ENCODE peak calls at places on chromosomes 1 and 21, in four cellular contexts. One of them, this sample, is unnamed.

GRCh38 chr21:40291560-40291959 is 424.3 kb downstream of the PCP4 start:
- DNase-seq in bronchial epithelial cell: no peak
- DNase-seq in GM12878: no peak
- DNase-seq in Panc1: no peak
- DNase-seq in this sample: no peak

GRCh38 chr21:29656504-29657227 is 283.1 kb downstream of the GRIK1 start:
- DNase-seq in bronchial epithelial cell: peak
- DNase-seq in GM12878: no peak
- DNase-seq in Panc1: peak
- DNase-seq in this sample: no peak

GRCh38 chr1:201358596-201358995 is 18.9 kb downstream of the TNNT2 start:
- DNase-seq in bronchial epithelial cell: peak
- DNase-seq in GM12878: no peak
- DNase-seq in Panc1: no peak
- DNase-seq in this sample: no peak

GRCh38 chr1:5265416-5266075 is 611.1 kb downstream of the AJAP1 start:
- DNase-seq in bronchial epithelial cell: no peak
- DNase-seq in GM12878: no peak
- DNase-seq in Panc1: no peak
- DNase-seq in this sample: no peak

GRCh38 chr1:18955442-18956188 is 861 bp downstream of the IFFO2 start:
- DNase-seq in bronchial epithelial cell: no peak
- DNase-seq in GM12878: no peak
- DNase-seq in Panc1: no peak
- DNase-seq in this sample: peak

GRCh38 chr1:225736651-225737097 is 41.0 kb upstream of the SRP9 start:
- DNase-seq in bronchial epithelial cell: peak
- DNase-seq in GM12878: no peak
- DNase-seq in Panc1: no peak
- DNase-seq in this sample: no peak

GRCh38 chr1:17485280-17485679 is 45.8 kb upstream of the RCC2 start:
- DNase-seq in bronchial epithelial cell: peak
- DNase-seq in GM12878: no peak
- DNase-seq in Panc1: no peak
- DNase-seq in this sample: no peak

GRCh38 chr1:180542113-180542512 is 16.7 kb upstream of the OVAAL start:
- DNase-seq in bronchial epithelial cell: no peak
- DNase-seq in GM12878: no peak
- DNase-seq in Panc1: no peak
- DNase-seq in this sample: no peak

GRCh38 chr1:230570724-230571390 is 71.4 kb upstream of the COG2 start:
- DNase-seq in bronchial epithelial cell: peak
- DNase-seq in GM12878: no peak
- DNase-seq in Panc1: no peak
- DNase-seq in this sample: peak

GRCh38 chr1:168958562-168959289 is 147.8 kb upstream of the ATP1B1 start:
- DNase-seq in bronchial epithelial cell: peak
- DNase-seq in GM12878: no peak
- DNase-seq in Panc1: no peak
- DNase-seq in this sample: no peak

GRCh38 chr1:205030916-205031315 is 12.1 kb upstream of the CNTN2 start:
- DNase-seq in bronchial epithelial cell: no peak
- DNase-seq in GM12878: no peak
- DNase-seq in Panc1: no peak
- DNase-seq in this sample: no peak

GRCh38 chr1:73998348-73998959 is 199.5 kb downstream of the LRRIQ3 start:
- DNase-seq in bronchial epithelial cell: peak
- DNase-seq in GM12878: peak
- DNase-seq in Panc1: peak
- DNase-seq in this sample: peak

GRCh38 chr1:212292250-212292924 is 7.2 kb downstream of the PPP2R5A start:
- DNase-seq in bronchial epithelial cell: no peak
- DNase-seq in GM12878: no peak
- DNase-seq in Panc1: no peak
- DNase-seq in this sample: no peak

GRCh38 chr1:201593200-201593828 is 54.4 kb downstream of the NAV1 start:
- DNase-seq in bronchial epithelial cell: peak
- DNase-seq in GM12878: no peak
- DNase-seq in Panc1: peak
- DNase-seq in this sample: no peak

GRCh38 chr1:89890085-89890754 is 69.4 kb downstream of the LRRC8D start:
- DNase-seq in bronchial epithelial cell: peak
- DNase-seq in GM12878: no peak
- DNase-seq in Panc1: no peak
- DNase-seq in this sample: peak

GRCh38 chr1:117815926-117816325 is 113.5 kb downstream of the GDAP2 start:
- DNase-seq in bronchial epithelial cell: no peak
- DNase-seq in GM12878: no peak
- DNase-seq in Panc1: no peak
- DNase-seq in this sample: no peak

GRCh38 chr21:16169810-16170209 is 440.0 kb downstream of the USP25 start:
- DNase-seq in bronchial epithelial cell: no peak
- DNase-seq in GM12878: no peak
- DNase-seq in Panc1: no peak
- DNase-seq in this sample: no peak

GRCh38 chr1:209302777-209303642 is 280.5 kb upstream of the CAMK1G start:
- DNase-seq in bronchial epithelial cell: peak
- DNase-seq in GM12878: no peak
- DNase-seq in Panc1: no peak
- DNase-seq in this sample: no peak

GRCh38 chr1:235295902-235296350 is 32.1 kb downstream of the ARID4B start:
- DNase-seq in bronchial epithelial cell: peak
- DNase-seq in GM12878: no peak
- DNase-seq in Panc1: no peak
- DNase-seq in this sample: no peak

GRCh38 chr1:209094384-209094783 is 489.1 kb upstream of the CAMK1G start:
- DNase-seq in bronchial epithelial cell: no peak
- DNase-seq in GM12878: no peak
- DNase-seq in Panc1: no peak
- DNase-seq in this sample: no peak

GRCh38 chr1:63915121-63915520 is 141.3 kb downstream of the ROR1 start:
- DNase-seq in bronchial epithelial cell: peak
- DNase-seq in GM12878: no peak
- DNase-seq in Panc1: no peak
- DNase-seq in this sample: no peak

GRCh38 chr1:185567006-185567405 is 167.2 kb upstream of the HMCN1 start:
- DNase-seq in bronchial epithelial cell: peak
- DNase-seq in GM12878: no peak
- DNase-seq in Panc1: no peak
- DNase-seq in this sample: peak

GRCh38 chr21:41726970-41727783 is 39.7 kb downstream of the RIPK4 start:
- DNase-seq in bronchial epithelial cell: peak
- DNase-seq in GM12878: no peak
- DNase-seq in Panc1: no peak
- DNase-seq in this sample: no peak

GRCh38 chr1:57423135-57424131 is at the start of gene DAB1:
- DNase-seq in bronchial epithelial cell: no peak
- DNase-seq in GM12878: no peak
- DNase-seq in Panc1: no peak
- DNase-seq in this sample: no peak

GRCh38 chr1:63662846-63663245 is 69.6 kb downstream of the PGM1 start:
- DNase-seq in bronchial epithelial cell: peak
- DNase-seq in GM12878: no peak
- DNase-seq in Panc1: no peak
- DNase-seq in this sample: no peak

GRCh38 chr1:41492341-41492848 is 7.9 kb upstream of the EDN2 start:
- DNase-seq in bronchial epithelial cell: peak
- DNase-seq in GM12878: no peak
- DNase-seq in Panc1: no peak
- DNase-seq in this sample: peak

GRCh38 chr1:173195596-173196088 is 11.5 kb downstream of the TNFSF4 start:
- DNase-seq in bronchial epithelial cell: no peak
- DNase-seq in GM12878: peak
- DNase-seq in Panc1: no peak
- DNase-seq in this sample: no peak

GRCh38 chr1:1069711-1070676 is 4.1 kb downstream of the RNF223 start:
- DNase-seq in bronchial epithelial cell: no peak
- DNase-seq in GM12878: no peak
- DNase-seq in Panc1: no peak
- DNase-seq in this sample: no peak

GRCh38 chr1:232422901-232423300 is 207.0 kb downstream of the SIPA1L2 start:
- DNase-seq in bronchial epithelial cell: peak
- DNase-seq in GM12878: no peak
- DNase-seq in Panc1: no peak
- DNase-seq in this sample: no peak

GRCh38 chr1:157369808-157370521 is 182.3 kb downstream of the FCRL5 start:
- DNase-seq in bronchial epithelial cell: peak
- DNase-seq in GM12878: peak
- DNase-seq in Panc1: peak
- DNase-seq in this sample: peak

GRCh38 chr1:19203440-19203839 is 6.6 kb downstream of the UBR4 start:
- DNase-seq in bronchial epithelial cell: peak
- DNase-seq in GM12878: no peak
- DNase-seq in Panc1: peak
- DNase-seq in this sample: peak

GRCh38 chr1:223233410-223234163 is 90.5 kb upstream of the TLR5 start:
- DNase-seq in bronchial epithelial cell: peak
- DNase-seq in GM12878: no peak
- DNase-seq in Panc1: peak
- DNase-seq in this sample: peak

GRCh38 chr1:115364776-115365155 is 26.7 kb upstream of the NGF start:
- DNase-seq in bronchial epithelial cell: no peak
- DNase-seq in GM12878: no peak
- DNase-seq in Panc1: no peak
- DNase-seq in this sample: no peak

GRCh38 chr1:1068374-1069060 is 5.6 kb downstream of the RNF223 start:
- DNase-seq in bronchial epithelial cell: no peak
- DNase-seq in GM12878: no peak
- DNase-seq in Panc1: no peak
- DNase-seq in this sample: peak

GRCh38 chr21:15050588-15051377 is 14.0 kb downstream of the NRIP1 start:
- DNase-seq in bronchial epithelial cell: no peak
- DNase-seq in GM12878: no peak
- DNase-seq in Panc1: no peak
- DNase-seq in this sample: peak

GRCh38 chr1:26493267-26493666 is 21.0 kb downstream of the HMGN2 start:
- DNase-seq in bronchial epithelial cell: no peak
- DNase-seq in GM12878: no peak
- DNase-seq in Panc1: no peak
- DNase-seq in this sample: no peak

GRCh38 chr1:226642421-226642820 is 93.9 kb downstream of the STUM start:
- DNase-seq in bronchial epithelial cell: no peak
- DNase-seq in GM12878: no peak
- DNase-seq in Panc1: no peak
- DNase-seq in this sample: no peak

GRCh38 chr1:29237906-29238600 is 1.7 kb downstream of the PTPRU start:
- DNase-seq in bronchial epithelial cell: peak
- DNase-seq in GM12878: no peak
- DNase-seq in Panc1: no peak
- DNase-seq in this sample: no peak

GRCh38 chr1:167223144-167224103 is 2.7 kb downstream of the POU2F1 start:
- DNase-seq in bronchial epithelial cell: no peak
- DNase-seq in GM12878: no peak
- DNase-seq in Panc1: no peak
- DNase-seq in this sample: peak
- H3K4me3 ChIP-seq in bronchial epithelial cell: no peak
- H3K4me3 ChIP-seq in GM12878: peak
- H3K4me3 ChIP-seq in Panc1: no peak
- H3K4me3 ChIP-seq in this sample: no peak

DNA sequence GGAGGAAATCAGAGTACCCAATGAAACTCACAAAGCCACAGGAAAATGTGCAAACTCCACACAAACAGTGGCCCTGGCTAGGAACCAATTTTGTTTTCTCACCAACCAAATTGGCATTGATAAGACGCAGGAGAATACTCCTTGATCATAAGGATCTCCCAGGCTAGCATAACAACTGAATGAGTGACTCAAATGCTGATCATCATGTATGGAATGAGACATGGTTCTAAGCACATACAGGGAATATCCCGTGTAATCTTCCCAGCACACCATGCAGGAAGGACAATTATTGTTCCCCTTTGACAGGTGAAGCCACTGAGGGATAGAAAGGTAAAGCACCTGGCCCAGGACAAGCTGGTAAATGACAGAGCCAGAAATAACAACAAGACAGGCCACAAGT is 180.0 kb upstream of the DUSP10 start:
- DNase-seq in bronchial epithelial cell: peak
- DNase-seq in GM12878: no peak
- DNase-seq in Panc1: no peak
- DNase-seq in this sample: no peak
- H3K4me3 ChIP-seq in bronchial epithelial cell: no peak
- H3K4me3 ChIP-seq in GM12878: no peak
- H3K4me3 ChIP-seq in Panc1: no peak
- H3K4me3 ChIP-seq in this sample: no peak

GRCh38 chr1:58652351-58653184 is 47.3 kb downstream of the MYSM1 start:
- DNase-seq in bronchial epithelial cell: peak
- DNase-seq in GM12878: peak
- DNase-seq in Panc1: peak
- DNase-seq in this sample: peak
- H3K4me3 ChIP-seq in bronchial epithelial cell: no peak
- H3K4me3 ChIP-seq in GM12878: no peak
- H3K4me3 ChIP-seq in Panc1: no peak
- H3K4me3 ChIP-seq in this sample: no peak

DNA sequence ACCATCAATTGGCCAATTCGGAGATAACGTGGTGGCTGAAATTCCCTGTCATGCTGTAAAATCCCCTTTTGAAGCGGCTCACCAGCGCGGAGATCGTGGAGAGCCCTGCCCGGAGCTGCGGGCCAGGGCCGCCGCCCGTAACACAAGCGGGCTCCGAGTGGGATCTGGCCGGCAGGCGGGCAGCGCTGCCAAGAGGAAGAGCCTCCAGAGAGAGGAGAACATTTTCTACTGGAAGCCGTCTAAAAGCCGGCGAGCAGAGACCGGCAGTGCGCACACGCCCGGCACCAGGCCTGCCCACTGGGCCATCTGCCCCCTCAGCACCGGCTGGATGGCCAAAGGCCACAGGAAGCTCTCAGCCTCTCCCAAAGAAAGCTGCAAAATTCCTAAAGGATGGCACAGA is 15.5 kb downstream of the SSBP3 start:
- DNase-seq in bronchial epithelial cell: no peak
- DNase-seq in GM12878: no peak
- DNase-seq in Panc1: no peak
- DNase-seq in this sample: no peak
- H3K4me3 ChIP-seq in bronchial epithelial cell: no peak
- H3K4me3 ChIP-seq in GM12878: no peak
- H3K4me3 ChIP-seq in Panc1: no peak
- H3K4me3 ChIP-seq in this sample: no peak

GRCh38 chr1:16174886-16175598 is 19.2 kb upstream of the EPHA2 start:
- DNase-seq in bronchial epithelial cell: no peak
- DNase-seq in GM12878: no peak
- DNase-seq in Panc1: no peak
- DNase-seq in this sample: no peak
- H3K4me3 ChIP-seq in bronchial epithelial cell: no peak
- H3K4me3 ChIP-seq in GM12878: no peak
- H3K4me3 ChIP-seq in Panc1: no peak
- H3K4me3 ChIP-seq in this sample: no peak

GRCh38 chr1:152459596-152460528 is 45.8 kb upstream of the CRNN start:
- DNase-seq in bronchial epithelial cell: peak
- DNase-seq in GM12878: peak
- DNase-seq in Panc1: peak
- DNase-seq in this sample: peak
- H3K4me3 ChIP-seq in bronchial epithelial cell: no peak
- H3K4me3 ChIP-seq in GM12878: peak
- H3K4me3 ChIP-seq in Panc1: peak
- H3K4me3 ChIP-seq in this sample: no peak

GRCh38 chr1:85465791-85466134 is 804 bp upstream of the DDAH1 start:
- DNase-seq in bronchial epithelial cell: no peak
- DNase-seq in GM12878: no peak
- DNase-seq in Panc1: no peak
- DNase-seq in this sample: no peak
- H3K4me3 ChIP-seq in bronchial epithelial cell: no peak
- H3K4me3 ChIP-seq in GM12878: no peak
- H3K4me3 ChIP-seq in Panc1: peak
- H3K4me3 ChIP-seq in this sample: peak